ENCODE peak calls at places on chromosomes 5 and 9, in eight cellular contexts. One of them, this sample, is unnamed.

GRCh38 chr5:13027886-13028285 is 916.6 kb downstream of the DNAH5 start:
- DNase-seq in activated CD4-positive, alpha-beta T cell treated with anti-CD3 and anti-CD28 coated beads, Interleukin-2, amount 50 U/mL, for 48 hours: no peak
- DNase-seq in nucleus accumbens: no peak
- DNase-seq in sciatic nerve: no peak
- DNase-seq in activated effector memory CD4-positive, alpha-beta T cell treated with Interleukin-2 at 50 U/mL for 16 hours: no peak
- DNase-seq in activated gamma-delta T cell: no peak
- DNase-seq in GM13976: no peak
- DNase-seq in Right ventricle myocardium superior: no peak
- DNase-seq in this sample: no peak

GRCh38 chr9:32344551-32345182 is 39.8 kb upstream of the ACO1 start:
- DNase-seq in activated CD4-positive, alpha-beta T cell treated with anti-CD3 and anti-CD28 coated beads, Interleukin-2, amount 50 U/mL, for 48 hours: no peak
- DNase-seq in nucleus accumbens: no peak
- DNase-seq in sciatic nerve: no peak
- DNase-seq in activated effector memory CD4-positive, alpha-beta T cell treated with Interleukin-2 at 50 U/mL for 16 hours: no peak
- DNase-seq in activated gamma-delta T cell: no peak
- DNase-seq in GM13976: no peak
- DNase-seq in Right ventricle myocardium superior: no peak
- DNase-seq in this sample: no peak

GRCh38 chr9:137373611-137373980 is 49.4 kb downstream of the EXD3 start:
- DNase-seq in activated CD4-positive, alpha-beta T cell treated with anti-CD3 and anti-CD28 coated beads, Interleukin-2, amount 50 U/mL, for 48 hours: no peak
- DNase-seq in nucleus accumbens: no peak
- DNase-seq in sciatic nerve: peak
- DNase-seq in activated effector memory CD4-positive, alpha-beta T cell treated with Interleukin-2 at 50 U/mL for 16 hours: no peak
- DNase-seq in activated gamma-delta T cell: no peak
- DNase-seq in GM13976: no peak
- DNase-seq in Right ventricle myocardium superior: peak
- DNase-seq in this sample: no peak

GRCh38 chr9:123312306-123312877 is 43.6 kb upstream of the CRB2 start:
- DNase-seq in activated CD4-positive, alpha-beta T cell treated with anti-CD3 and anti-CD28 coated beads, Interleukin-2, amount 50 U/mL, for 48 hours: no peak
- DNase-seq in nucleus accumbens: no peak
- DNase-seq in sciatic nerve: no peak
- DNase-seq in activated effector memory CD4-positive, alpha-beta T cell treated with Interleukin-2 at 50 U/mL for 16 hours: no peak
- DNase-seq in activated gamma-delta T cell: no peak
- DNase-seq in GM13976: no peak
- DNase-seq in Right ventricle myocardium superior: no peak
- DNase-seq in this sample: no peak

GRCh38 chr5:9621379-9621903 is 8.7 kb downstream of the TAS2R1 start:
- DNase-seq in activated CD4-positive, alpha-beta T cell treated with anti-CD3 and anti-CD28 coated beads, Interleukin-2, amount 50 U/mL, for 48 hours: no peak
- DNase-seq in nucleus accumbens: no peak
- DNase-seq in sciatic nerve: no peak
- DNase-seq in activated effector memory CD4-positive, alpha-beta T cell treated with Interleukin-2 at 50 U/mL for 16 hours: no peak
- DNase-seq in activated gamma-delta T cell: no peak
- DNase-seq in GM13976: no peak
- DNase-seq in Right ventricle myocardium superior: no peak
- DNase-seq in this sample: no peak

GRCh38 chr5:175092691-175093090 is 351.3 kb downstream of the DRD1 start:
- DNase-seq in activated CD4-positive, alpha-beta T cell treated with anti-CD3 and anti-CD28 coated beads, Interleukin-2, amount 50 U/mL, for 48 hours: no peak
- DNase-seq in nucleus accumbens: no peak
- DNase-seq in sciatic nerve: no peak
- DNase-seq in activated effector memory CD4-positive, alpha-beta T cell treated with Interleukin-2 at 50 U/mL for 16 hours: no peak
- DNase-seq in activated gamma-delta T cell: no peak
- DNase-seq in GM13976: no peak
- DNase-seq in Right ventricle myocardium superior: no peak
- DNase-seq in this sample: no peak

GRCh38 chr5:35890021-35890740 is 33.5 kb downstream of the IL7R start:
- DNase-seq in activated CD4-positive, alpha-beta T cell treated with anti-CD3 and anti-CD28 coated beads, Interleukin-2, amount 50 U/mL, for 48 hours: no peak
- DNase-seq in nucleus accumbens: no peak
- DNase-seq in sciatic nerve: no peak
- DNase-seq in activated effector memory CD4-positive, alpha-beta T cell treated with Interleukin-2 at 50 U/mL for 16 hours: no peak
- DNase-seq in activated gamma-delta T cell: no peak
- DNase-seq in GM13976: no peak
- DNase-seq in Right ventricle myocardium superior: no peak
- DNase-seq in this sample: no peak

GRCh38 chr5:139742173-139742903 is 53.3 kb upstream of the PSD2 start:
- DNase-seq in activated CD4-positive, alpha-beta T cell treated with anti-CD3 and anti-CD28 coated beads, Interleukin-2, amount 50 U/mL, for 48 hours: no peak
- DNase-seq in nucleus accumbens: no peak
- DNase-seq in sciatic nerve: no peak
- DNase-seq in activated effector memory CD4-positive, alpha-beta T cell treated with Interleukin-2 at 50 U/mL for 16 hours: no peak
- DNase-seq in activated gamma-delta T cell: no peak
- DNase-seq in GM13976: no peak
- DNase-seq in Right ventricle myocardium superior: no peak
- DNase-seq in this sample: no peak

GRCh38 chr5:104540448-104540847 is 977.9 kb upstream of the NUDT12 start:
- DNase-seq in activated CD4-positive, alpha-beta T cell treated with anti-CD3 and anti-CD28 coated beads, Interleukin-2, amount 50 U/mL, for 48 hours: no peak
- DNase-seq in nucleus accumbens: no peak
- DNase-seq in sciatic nerve: no peak
- DNase-seq in activated effector memory CD4-positive, alpha-beta T cell treated with Interleukin-2 at 50 U/mL for 16 hours: no peak
- DNase-seq in activated gamma-delta T cell: no peak
- DNase-seq in GM13976: no peak
- DNase-seq in Right ventricle myocardium superior: no peak
- DNase-seq in this sample: no peak

This sample was measured in activated T-cell treated with anti-CD3 and anti-CD28 coated beads for 48 hours.